ENCODE peak calls at places on chromosomes 5 and 9, in four cellular contexts. A is psoas muscle, W is kidney, P is WTC11. D is an unnamed sample.

GRCh38 chr5:150116667-150117395 is 30.5 kb upstream of the CSF1R start:
- DNase-seq in A (no peak), W (peak), P (no peak), D (no peak)

GRCh38 chr5:130836729-130837660 is 328.1 kb downstream of the HINT1 start:
- DNase-seq in A (no peak), W (no peak), P (no peak), D (no peak)

GRCh38 chr5:139104577-139105271 is 93.4 kb downstream of the SIL1 start:
- DNase-seq in A (peak), W (peak), P (no peak), D (peak)

GRCh38 chr5:172361566-172362238 is 78.1 kb upstream of the UBTD2 start:
- DNase-seq in A (peak), W (no peak), P (no peak), D (peak)

GRCh38 chr9:131539223-131539923 is 6.0 kb upstream of the PRRT1B start:
- DNase-seq in A (no peak), W (no peak), P (no peak), D (no peak)

GRCh38 chr9:10026585-10026984 is 586.2 kb downstream of the PTPRD start:
- DNase-seq in A (no peak), W (no peak), P (no peak), D (no peak)

GRCh38 chr5:149345147-149345891 is at the start of gene GRPEL2:
- DNase-seq in A (peak), W (peak), P (peak), D (peak)

GRCh38 chr5:137305971-137306592 is 193.0 kb downstream of the SPOCK1 start:
- DNase-seq in A (no peak), W (no peak), P (no peak), D (no peak)

GRCh38 chr5:8829322-8830029 is 716.4 kb downstream of the SEMA5A start:
- DNase-seq in A (no peak), W (no peak), P (no peak), D (no peak)

GRCh38 chr5:145948921-145949320 is 12.5 kb downstream of the SH3RF2 start:
- DNase-seq in A (no peak), W (no peak), P (no peak), D (no peak)

GRCh38 chr5:32541241-32541640 is 44.1 kb upstream of the SUB1 start:
- DNase-seq in A (no peak), W (no peak), P (no peak), D (no peak)

GRCh38 chr5:147882586-147883313 is 4.2 kb downstream of the SCGB3A2 start:
- DNase-seq in A (no peak), W (no peak), P (no peak), D (no peak)

GRCh38 chr9:12797037-12797436 is 22.2 kb downstream of the LURAP1L start:
- DNase-seq in A (no peak), W (no peak), P (no peak), D (no peak)

GRCh38 chr9:130454812-130455325 is 10.1 kb downstream of the ASS1 start:
- DNase-seq in A (no peak), W (no peak), P (no peak), D (no peak)

GRCh38 chr5:89265511-89266169 is 382.7 kb upstream of the MEF2C start:
- DNase-seq in A (no peak), W (no peak), P (no peak), D (no peak)

GRCh38 chr5:89267764-89268163 is 384.8 kb upstream of the MEF2C start:
- DNase-seq in A (no peak), W (no peak), P (no peak), D (no peak)

GRCh38 chr5:89262030-89262429 is 379.0 kb upstream of the MEF2C start:
- DNase-seq in A (no peak), W (no peak), P (no peak), D (no peak)

GRCh38 chr5:89260254-89260653 is 377.3 kb upstream of the MEF2C start:
- DNase-seq in A (no peak), W (no peak), P (no peak), D (no peak)

DNA sequence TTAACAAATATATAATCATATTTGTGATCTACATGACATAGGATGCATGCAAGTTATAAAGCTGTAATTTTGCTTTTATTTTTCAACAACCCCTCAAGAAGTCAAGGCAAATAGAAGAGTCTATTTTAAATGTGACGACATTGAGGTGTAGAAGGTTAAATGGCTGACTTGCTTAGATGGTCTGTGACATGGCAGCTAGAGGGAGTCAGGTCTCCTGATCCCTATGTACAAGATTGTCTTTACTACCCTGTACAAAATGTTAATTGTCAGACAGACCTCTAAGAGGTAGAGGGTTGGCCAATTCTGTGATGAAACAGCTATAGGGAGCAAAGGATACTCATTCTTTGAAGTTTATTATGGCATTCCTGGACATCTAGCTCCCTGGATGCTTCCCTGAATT is 380.9 kb upstream of the MEF2C start:
- DNase-seq in A (no peak), W (no peak), P (no peak), D (no peak)
- TF ChIP-seq CTCF in A (no peak), W (no peak), P (no peak), D (no peak)

DNA sequence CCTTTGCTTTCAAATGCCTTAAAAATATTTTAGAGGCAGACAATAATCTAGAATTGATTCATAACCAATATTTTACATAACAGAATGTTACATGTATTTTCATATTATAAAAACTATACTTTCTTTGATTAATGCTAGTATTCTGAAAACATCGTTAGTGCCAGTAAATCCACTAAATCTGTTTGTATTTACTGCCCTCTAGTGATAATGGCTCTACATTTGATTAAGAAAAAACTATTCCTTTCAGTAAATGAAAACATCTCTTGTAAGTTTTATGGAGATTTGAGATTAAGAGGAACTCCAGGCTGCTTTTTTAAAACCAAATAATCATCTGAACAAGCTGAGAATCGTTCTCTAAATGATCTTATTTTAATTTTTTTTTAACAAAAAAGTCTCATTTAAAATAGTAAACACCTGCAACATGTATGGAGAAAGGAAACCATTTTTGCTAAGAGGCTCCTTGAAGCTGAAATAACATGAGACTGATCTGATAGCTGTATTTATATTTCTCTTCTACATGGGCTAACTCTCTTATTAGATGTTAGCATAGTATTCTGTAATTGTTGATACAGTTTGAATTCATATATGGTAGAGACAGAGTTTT is 424.7 kb downstream of the RAB3C start:
- DNase-seq in A (no peak), W (no peak), P (no peak), D (no peak)
- TF ChIP-seq CTCF in A (peak), W (peak), P (no peak), D (peak)

DNA sequence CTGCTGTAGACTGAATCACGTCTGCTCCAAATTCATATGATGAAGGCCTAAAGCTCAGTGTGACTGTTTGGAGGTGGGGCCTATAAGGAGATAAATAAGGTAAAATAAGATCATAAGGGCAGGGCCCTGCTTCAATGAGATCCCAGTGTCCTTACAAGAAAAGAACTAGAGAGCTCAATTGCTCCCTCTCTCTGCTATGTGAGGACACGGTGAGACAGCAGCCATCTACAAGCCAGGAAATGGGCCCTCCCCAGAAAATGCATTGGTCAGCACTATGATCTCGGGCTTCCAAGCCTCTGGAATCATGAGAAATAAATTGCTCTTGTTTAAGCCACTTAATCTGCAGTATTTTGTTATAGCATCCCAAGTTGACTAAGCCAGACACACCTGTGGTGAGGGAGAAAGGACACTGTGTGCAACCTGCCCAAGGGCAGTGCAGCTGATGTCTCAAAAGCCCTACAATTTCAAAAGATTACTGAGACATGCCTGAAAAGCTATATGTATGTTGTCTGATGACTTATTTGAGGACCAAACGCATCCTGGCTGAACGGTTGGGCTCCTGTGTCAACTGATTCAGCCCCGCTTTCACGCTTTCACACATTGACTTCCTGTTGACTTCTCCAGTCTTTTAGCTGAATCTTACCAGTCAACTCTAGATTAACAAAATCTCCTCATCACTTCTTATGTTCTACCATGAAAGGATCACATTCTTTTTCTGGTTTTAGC is 13.2 kb downstream of the GZMK start:
- DNase-seq in A (no peak), W (no peak), P (peak), D (no peak)
- TF ChIP-seq CTCF in A (no peak), W (no peak), P (no peak), D (no peak)

GRCh38 chr5:57627661-57628060 is 145.1 kb upstream of the ACTBL2 start:
- DNase-seq in A (no peak), W (no peak), P (no peak), D (no peak)

GRCh38 chr5:57621624-57622023 is 139.0 kb upstream of the ACTBL2 start:
- DNase-seq in A (no peak), W (no peak), P (no peak), D (no peak)

GRCh38 chr5:57626703-57627102 is 144.1 kb upstream of the ACTBL2 start:
- DNase-seq in A (no peak), W (no peak), P (no peak), D (no peak)
- TF ChIP-seq CTCF in A (no peak), W (no peak), P (no peak), D (no peak)

GRCh38 chr5:135186662-135187522 is 152.9 kb upstream of the PITX1 start:
- DNase-seq in A (no peak), W (no peak), P (no peak), D (no peak)
- TF ChIP-seq CTCF in A (no peak), W (no peak), P (no peak), D (no peak)

GRCh38 chr5:502325-503079 is 21.7 kb downstream of the SLC9A3 start:
- DNase-seq in A (no peak), W (no peak), P (no peak), D (no peak)
- TF ChIP-seq CTCF in A (no peak), W (no peak), P (no peak), D (no peak)

GRCh38 chr5:52800394-52801213 is 12.9 kb downstream of the ITGA1 start:
- DNase-seq in A (peak), W (peak), P (peak), D (peak)
- TF ChIP-seq CTCF in A (peak), W (no peak), P (no peak), D (no peak)

DNA sequence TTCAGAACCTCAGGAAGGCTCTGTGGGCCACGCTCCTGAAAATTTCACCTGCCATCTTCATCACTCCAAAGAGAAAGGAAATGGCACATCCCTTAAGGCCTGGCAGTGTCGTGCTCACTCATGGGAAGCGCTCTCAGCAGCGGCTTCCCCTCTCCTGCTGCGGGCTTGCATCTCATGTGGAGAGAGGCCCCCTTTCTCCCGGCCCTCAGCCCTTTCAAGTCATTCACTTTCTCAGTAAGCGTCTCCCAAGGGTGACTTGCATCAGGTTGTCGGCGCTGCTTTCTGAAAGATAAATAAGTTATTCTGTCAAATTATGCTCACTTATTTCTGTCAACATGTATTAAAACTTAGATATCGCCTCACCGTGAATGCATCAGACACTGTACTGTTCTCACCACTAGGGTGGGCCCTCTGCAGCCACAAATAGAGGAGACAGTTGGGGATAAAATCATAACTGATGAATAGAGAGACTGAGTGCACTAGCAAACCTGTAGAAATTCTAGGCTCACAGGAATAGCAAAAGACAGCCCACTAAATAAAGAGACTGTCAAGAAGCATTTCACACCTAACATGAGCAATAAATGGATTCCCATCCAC is 174.6 kb downstream of the RFK start:
- DNase-seq in A (no peak), W (no peak), P (no peak), D (no peak)
- TF ChIP-seq CTCF in A (no peak), W (no peak), P (peak), D (peak)